ENCODE peak calls at places on chromosomes 1 and 21, in nine cellular contexts. One of them, this sample, is unnamed.

GRCh38 chr1:242651817-242652216 is 127.3 kb upstream of the PLD5 start:
- DNase-seq in retinal pigment epithelial cell: no peak
- DNase-seq in GM12878: no peak
- DNase-seq in cardiac muscle cell: peak
- DNase-seq in GM10248: no peak
- DNase-seq in H9: peak
- DNase-seq in mucosa of descending colon: no peak
- DNase-seq in dorsolateral prefrontal cortex: no peak
- DNase-seq in endothelial cell: peak
- DNase-seq in this sample: no peak

GRCh38 chr21:33707846-33708245 is 65.5 kb downstream of the ITSN1 start:
- DNase-seq in mucosa of descending colon: no peak
- DNase-seq in GM10248: no peak
- DNase-seq in dorsolateral prefrontal cortex: no peak
- DNase-seq in retinal pigment epithelial cell: no peak
- DNase-seq in cardiac muscle cell: no peak
- DNase-seq in H9: no peak
- DNase-seq in endothelial cell: no peak
- DNase-seq in GM12878: no peak
- DNase-seq in this sample: no peak

GRCh38 chr1:3053986-3054385 is 15.0 kb upstream of the PRDM16 start:
- DNase-seq in mucosa of descending colon: peak
- DNase-seq in cardiac muscle cell: no peak
- DNase-seq in retinal pigment epithelial cell: no peak
- DNase-seq in GM12878: no peak
- DNase-seq in GM10248: no peak
- DNase-seq in dorsolateral prefrontal cortex: no peak
- DNase-seq in endothelial cell: no peak
- DNase-seq in H9: no peak
- DNase-seq in this sample: no peak

GRCh38 chr1:59505596-59506028 is 208.7 kb downstream of the FGGY start:
- DNase-seq in GM12878: no peak
- DNase-seq in cardiac muscle cell: no peak
- DNase-seq in dorsolateral prefrontal cortex: no peak
- DNase-seq in retinal pigment epithelial cell: peak
- DNase-seq in GM10248: no peak
- DNase-seq in H9: no peak
- DNase-seq in mucosa of descending colon: no peak
- DNase-seq in endothelial cell: no peak
- DNase-seq in this sample: no peak

GRCh38 chr1:161705537-161705936 is 1.5 kb upstream of the FCRLA start:
- DNase-seq in H9: no peak
- DNase-seq in cardiac muscle cell: no peak
- DNase-seq in mucosa of descending colon: peak
- DNase-seq in GM10248: no peak
- DNase-seq in dorsolateral prefrontal cortex: no peak
- DNase-seq in endothelial cell: no peak
- DNase-seq in retinal pigment epithelial cell: no peak
- DNase-seq in GM12878: no peak
- DNase-seq in this sample: no peak

GRCh38 chr1:35592991-35593769 is 20.1 kb downstream of the TFAP2E start:
- DNase-seq in endothelial cell: no peak
- DNase-seq in mucosa of descending colon: no peak
- DNase-seq in cardiac muscle cell: peak
- DNase-seq in dorsolateral prefrontal cortex: no peak
- DNase-seq in GM10248: no peak
- DNase-seq in retinal pigment epithelial cell: no peak
- DNase-seq in GM12878: no peak
- DNase-seq in H9: no peak
- DNase-seq in this sample: no peak

GRCh38 chr21:35358008-35358407 is 308.9 kb upstream of the RUNX1 start:
- DNase-seq in GM10248: no peak
- DNase-seq in mucosa of descending colon: no peak
- DNase-seq in endothelial cell: no peak
- DNase-seq in cardiac muscle cell: no peak
- DNase-seq in retinal pigment epithelial cell: no peak
- DNase-seq in GM12878: no peak
- DNase-seq in H9: no peak
- DNase-seq in dorsolateral prefrontal cortex: no peak
- DNase-seq in this sample: no peak

GRCh38 chr1:2911391-2912178 is 109.7 kb upstream of the ACTRT2 start:
- DNase-seq in cardiac muscle cell: no peak
- DNase-seq in mucosa of descending colon: no peak
- DNase-seq in GM12878: no peak
- DNase-seq in retinal pigment epithelial cell: no peak
- DNase-seq in endothelial cell: no peak
- DNase-seq in dorsolateral prefrontal cortex: no peak
- DNase-seq in GM10248: no peak
- DNase-seq in H9: no peak
- DNase-seq in this sample: no peak

GRCh38 chr1:76583237-76583868 is 283.9 kb upstream of the ST6GALNAC5 start:
- DNase-seq in cardiac muscle cell: no peak
- DNase-seq in GM10248: no peak
- DNase-seq in H9: no peak
- DNase-seq in mucosa of descending colon: no peak
- DNase-seq in endothelial cell: no peak
- DNase-seq in dorsolateral prefrontal cortex: no peak
- DNase-seq in GM12878: no peak
- DNase-seq in retinal pigment epithelial cell: no peak
- DNase-seq in this sample: no peak

GRCh38 chr21:26116456-26117011 is 54.0 kb downstream of the APP start:
- DNase-seq in endothelial cell: no peak
- DNase-seq in cardiac muscle cell: no peak
- DNase-seq in mucosa of descending colon: no peak
- DNase-seq in retinal pigment epithelial cell: no peak
- DNase-seq in dorsolateral prefrontal cortex: no peak
- DNase-seq in H9: no peak
- DNase-seq in GM10248: no peak
- DNase-seq in GM12878: no peak
- DNase-seq in this sample: no peak

GRCh38 chr1:7891804-7892203 is 38.9 kb upstream of the UTS2 start:
- DNase-seq in mucosa of descending colon: no peak
- DNase-seq in retinal pigment epithelial cell: no peak
- DNase-seq in GM10248: no peak
- DNase-seq in H9: no peak
- DNase-seq in cardiac muscle cell: no peak
- DNase-seq in GM12878: no peak
- DNase-seq in endothelial cell: no peak
- DNase-seq in dorsolateral prefrontal cortex: no peak
- DNase-seq in this sample: no peak

GRCh38 chr1:196403803-196404690 is 204.2 kb downstream of the KCNT2 start:
- DNase-seq in cardiac muscle cell: no peak
- DNase-seq in H9: no peak
- DNase-seq in endothelial cell: no peak
- DNase-seq in dorsolateral prefrontal cortex: no peak
- DNase-seq in GM10248: no peak
- DNase-seq in retinal pigment epithelial cell: peak
- DNase-seq in mucosa of descending colon: no peak
- DNase-seq in GM12878: no peak
- DNase-seq in this sample: no peak

GRCh38 chr1:184621262-184621661 is 133.4 kb downstream of the EDEM3 start:
- DNase-seq in cardiac muscle cell: no peak
- DNase-seq in retinal pigment epithelial cell: no peak
- DNase-seq in mucosa of descending colon: no peak
- DNase-seq in H9: no peak
- DNase-seq in GM12878: no peak
- DNase-seq in endothelial cell: no peak
- DNase-seq in dorsolateral prefrontal cortex: no peak
- DNase-seq in GM10248: no peak
- DNase-seq in this sample: no peak

GRCh38 chr1:54571326-54571725 is 23.3 kb downstream of the ACOT11 start:
- DNase-seq in mucosa of descending colon: no peak
- DNase-seq in endothelial cell: no peak
- DNase-seq in retinal pigment epithelial cell: no peak
- DNase-seq in GM10248: no peak
- DNase-seq in H9: no peak
- DNase-seq in cardiac muscle cell: no peak
- DNase-seq in GM12878: no peak
- DNase-seq in dorsolateral prefrontal cortex: no peak
- DNase-seq in this sample: no peak

GRCh38 chr1:227726318-227726717 is 8.8 kb downstream of the JMJD4 start:
- DNase-seq in endothelial cell: no peak
- DNase-seq in GM10248: no peak
- DNase-seq in dorsolateral prefrontal cortex: no peak
- DNase-seq in H9: no peak
- DNase-seq in mucosa of descending colon: no peak
- DNase-seq in cardiac muscle cell: no peak
- DNase-seq in retinal pigment epithelial cell: no peak
- DNase-seq in GM12878: no peak
- DNase-seq in this sample: no peak

GRCh38 chr1:47024138-47024856 is 828 bp downstream of the CYP4X1 start:
- DNase-seq in dorsolateral prefrontal cortex: no peak
- DNase-seq in retinal pigment epithelial cell: no peak
- DNase-seq in cardiac muscle cell: peak
- DNase-seq in H9: no peak
- DNase-seq in GM12878: no peak
- DNase-seq in GM10248: no peak
- DNase-seq in endothelial cell: no peak
- DNase-seq in mucosa of descending colon: no peak
- DNase-seq in this sample: no peak

GRCh38 chr1:211781260-211781659 is 49.3 kb downstream of the LPGAT1 start:
- DNase-seq in endothelial cell: no peak
- DNase-seq in mucosa of descending colon: no peak
- DNase-seq in GM12878: no peak
- DNase-seq in retinal pigment epithelial cell: no peak
- DNase-seq in dorsolateral prefrontal cortex: no peak
- DNase-seq in cardiac muscle cell: no peak
- DNase-seq in H9: no peak
- DNase-seq in GM10248: peak
- DNase-seq in this sample: no peak

GRCh38 chr1:218537131-218537904 is 192.2 kb downstream of the TGFB2 start:
- DNase-seq in H9: no peak
- DNase-seq in retinal pigment epithelial cell: no peak
- DNase-seq in dorsolateral prefrontal cortex: no peak
- DNase-seq in GM10248: no peak
- DNase-seq in endothelial cell: no peak
- DNase-seq in GM12878: no peak
- DNase-seq in cardiac muscle cell: no peak
- DNase-seq in mucosa of descending colon: no peak
- DNase-seq in this sample: no peak

DNA sequence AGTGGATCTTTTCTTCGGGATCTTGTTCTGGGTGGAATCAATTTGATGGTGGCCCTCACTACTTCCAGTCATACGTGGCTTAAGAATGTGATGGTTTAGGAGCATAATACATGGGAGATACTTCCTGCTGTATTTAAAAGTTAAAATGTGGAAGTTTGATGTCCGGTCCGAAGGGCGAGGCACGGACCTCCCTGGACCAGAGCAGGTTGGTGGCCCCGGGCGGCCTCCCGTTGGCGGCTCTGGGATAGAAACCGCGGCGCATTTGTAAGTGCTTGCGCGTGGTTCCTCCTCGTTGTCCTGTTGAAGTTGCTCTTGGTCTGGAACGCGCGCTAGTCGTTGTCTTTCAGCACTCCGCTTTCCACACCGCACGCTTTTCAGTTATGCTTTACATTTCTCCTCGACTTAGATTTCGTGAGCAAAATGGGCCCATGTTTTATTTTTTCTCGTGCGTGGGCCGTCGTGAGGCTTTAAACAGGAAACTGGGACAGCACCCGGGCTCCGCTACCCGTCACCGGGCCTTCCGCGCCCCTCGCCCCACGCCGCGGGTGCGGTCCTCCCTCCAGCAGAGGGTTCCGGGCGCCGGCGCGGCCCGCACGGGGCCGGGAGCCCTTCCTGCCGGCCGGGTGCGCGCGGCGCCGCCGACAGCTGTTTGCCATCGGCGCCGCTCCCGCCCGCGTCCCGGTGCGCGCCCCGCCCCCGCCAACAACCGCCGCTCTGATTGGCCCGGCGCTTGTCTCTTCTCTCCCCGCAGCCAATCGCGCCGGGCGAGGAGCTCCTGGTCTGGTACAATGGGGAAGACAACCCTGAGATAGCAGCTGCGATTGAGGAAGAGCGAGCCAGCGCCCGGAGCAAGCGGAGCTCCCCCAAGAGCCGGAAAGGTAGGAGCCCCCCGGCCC is 48.9 kb downstream of the PRDM2 start:
- DNase-seq in mucosa of descending colon: peak
- DNase-seq in retinal pigment epithelial cell: peak
- DNase-seq in H9: peak
- DNase-seq in endothelial cell: peak
- DNase-seq in cardiac muscle cell: peak
- DNase-seq in dorsolateral prefrontal cortex: peak
- DNase-seq in GM10248: peak
- DNase-seq in GM12878: peak
- DNase-seq in this sample: peak
- TF ChIP-seq CTCF in mucosa of descending colon: no peak
- TF ChIP-seq CTCF in retinal pigment epithelial cell: no peak
- TF ChIP-seq CTCF in H9: peak
- TF ChIP-seq CTCF in endothelial cell: no peak
- TF ChIP-seq CTCF in cardiac muscle cell: peak
- TF ChIP-seq CTCF in dorsolateral prefrontal cortex: peak
- TF ChIP-seq CTCF in GM10248: peak
- TF ChIP-seq CTCF in GM12878: peak
- TF ChIP-seq CTCF in this sample: no peak

DNA sequence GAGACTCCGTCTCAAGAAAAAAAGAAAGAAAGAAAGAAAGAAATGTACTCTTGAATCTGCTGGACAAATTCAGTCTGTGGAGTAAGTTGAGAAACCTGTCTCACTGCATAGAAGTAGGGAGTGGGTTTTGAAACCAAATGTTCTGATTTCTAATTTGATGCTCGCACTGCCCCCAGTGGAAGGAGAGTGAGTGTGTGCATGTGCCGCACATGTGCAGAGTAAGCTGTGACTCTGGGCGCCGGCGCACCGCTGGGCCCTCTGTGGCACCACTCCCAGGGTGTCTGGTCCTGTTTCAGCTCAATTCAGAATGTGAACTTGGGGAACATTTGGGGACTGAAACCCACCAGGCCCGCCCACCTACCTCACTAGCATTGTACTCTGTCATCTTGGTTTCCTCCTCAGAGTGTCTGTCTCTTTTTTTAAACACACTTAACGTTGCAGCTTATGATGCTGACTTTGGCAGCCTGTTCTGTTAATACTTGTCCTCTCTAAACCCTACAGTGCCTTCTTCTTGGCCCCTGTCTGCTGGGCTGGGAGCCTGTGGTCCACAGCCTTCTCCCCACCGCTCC is 104.6 kb downstream of the CACNA1E start:
- DNase-seq in endothelial cell: peak
- DNase-seq in dorsolateral prefrontal cortex: no peak
- DNase-seq in GM10248: no peak
- DNase-seq in mucosa of descending colon: no peak
- DNase-seq in retinal pigment epithelial cell: no peak
- DNase-seq in GM12878: no peak
- DNase-seq in cardiac muscle cell: no peak
- DNase-seq in H9: peak
- DNase-seq in this sample: no peak
- TF ChIP-seq CTCF in endothelial cell: peak
- TF ChIP-seq CTCF in dorsolateral prefrontal cortex: no peak
- TF ChIP-seq CTCF in GM10248: no peak
- TF ChIP-seq CTCF in mucosa of descending colon: no peak
- TF ChIP-seq CTCF in retinal pigment epithelial cell: no peak
- TF ChIP-seq CTCF in GM12878: peak
- TF ChIP-seq CTCF in cardiac muscle cell: no peak
- TF ChIP-seq CTCF in H9: peak
- TF ChIP-seq CTCF in this sample: no peak

GRCh38 chr1:31201871-31202270 is 37.8 kb downstream of the NKAIN1 start:
- DNase-seq in endothelial cell: no peak
- DNase-seq in retinal pigment epithelial cell: no peak
- DNase-seq in cardiac muscle cell: no peak
- DNase-seq in GM12878: no peak
- DNase-seq in H9: no peak
- DNase-seq in dorsolateral prefrontal cortex: peak
- DNase-seq in GM10248: no peak
- DNase-seq in mucosa of descending colon: no peak
- DNase-seq in this sample: no peak
- TF ChIP-seq CTCF in endothelial cell: no peak
- TF ChIP-seq CTCF in retinal pigment epithelial cell: no peak
- TF ChIP-seq CTCF in cardiac muscle cell: no peak
- TF ChIP-seq CTCF in GM12878: no peak
- TF ChIP-seq CTCF in H9: no peak
- TF ChIP-seq CTCF in dorsolateral prefrontal cortex: no peak
- TF ChIP-seq CTCF in GM10248: no peak
- TF ChIP-seq CTCF in mucosa of descending colon: no peak
- TF ChIP-seq CTCF in this sample: no peak

GRCh38 chr21:21232320-21232719 is 234.1 kb downstream of the NCAM2 start:
- DNase-seq in GM10248: no peak
- DNase-seq in dorsolateral prefrontal cortex: peak
- DNase-seq in cardiac muscle cell: peak
- DNase-seq in H9: no peak
- DNase-seq in endothelial cell: peak
- DNase-seq in mucosa of descending colon: no peak
- DNase-seq in GM12878: no peak
- DNase-seq in retinal pigment epithelial cell: peak
- DNase-seq in this sample: no peak
- TF ChIP-seq CTCF in GM10248: no peak
- TF ChIP-seq CTCF in dorsolateral prefrontal cortex: peak
- TF ChIP-seq CTCF in cardiac muscle cell: peak
- TF ChIP-seq CTCF in H9: peak
- TF ChIP-seq CTCF in endothelial cell: peak
- TF ChIP-seq CTCF in mucosa of descending colon: no peak
- TF ChIP-seq CTCF in GM12878: no peak
- TF ChIP-seq CTCF in retinal pigment epithelial cell: peak
- TF ChIP-seq CTCF in this sample: no peak

This sample was measured in natural killer cell.